ENCODE peak calls at places on chromosomes 3 and 15, in six cellular contexts. H is CD4-positive, CD25-positive, alpha-beta regulatory T cell; V is occipital lobe; S is activated naive CD4-positive, alpha-beta T cell treated with anti-CD3 and anti-CD28 coated beads for 36 hours; X is M059J; C is stimulated activated naive CD8-positive, alpha-beta T cell treated with anti-CD3 and anti-CD28 coated beads, Interleukin-15, amount 100 ng/mL, for 72 hours. E is an unnamed sample.

GRCh38 chr3:11140054-11140712 is 14.1 kb upstream of the HRH1 start:
- DNase-seq in X (peak; percentile 49), V (no peak), S (peak; percentile 39), C (peak; percentile 17), H (peak; percentile 88), E (peak; percentile 50)

GRCh38 chr3:144039661-144040060 is 68.0 kb downstream of the DIPK2A start:
- DNase-seq in X (peak; percentile 83), H (no peak), C (no peak), V (no peak), S (no peak), E (peak; percentile 68)

GRCh38 chr15:41258706-41259471 is 27.8 kb downstream of the CHP1 start:
- DNase-seq in C (no peak), V (no peak), X (no peak), H (no peak), S (no peak), E (peak; percentile 72)

GRCh38 chr3:3800685-3801509 is 1.7 kb downstream of the LRRN1 start:
- DNase-seq in X (no peak), S (no peak), H (no peak), V (no peak), C (peak; percentile 14), E (no peak)

GRCh38 chr3:79534732-79535131 is 233.1 kb downstream of the ROBO1 start:
- DNase-seq in C (no peak), X (peak; percentile 18), V (no peak), H (no peak), S (no peak), E (peak; percentile 14)

GRCh38 chr15:50744601-50745000 is 20.9 kb downstream of the SPPL2A start:
- DNase-seq in V (no peak), H (no peak), X (no peak), C (no peak), S (no peak), E (no peak)

GRCh38 chr3:12370758-12371157 is 81.9 kb downstream of the PPARG start:
- DNase-seq in C (no peak), H (no peak), V (no peak), S (no peak), X (peak; percentile 46), E (no peak)

GRCh38 chr15:91517491-91518200 is 335.9 kb upstream of the SLCO3A1 start:
- DNase-seq in H (no peak), S (no peak), C (no peak), V (no peak), X (peak; percentile 36), E (peak; percentile 31)

GRCh38 chr3:138367912-138368311 is 19.5 kb downstream of the MRAS start:
- DNase-seq in H (no peak), V (peak; percentile 66), X (no peak), S (no peak), C (no peak), E (no peak)

E was measured in epithelial cell of esophagus.